ENCODE peak calls at places on chromosome 18, in ten cellular contexts. W, O, Z, P, C, J, Q, T, U and Y are unnamed samples.

GRCh38 chr18:9474103-9474982 is 970 bp upstream of the RALBP1 start:
- DNase-seq in Z (no peak), J (no peak), U (no peak), Q (no peak), W (no peak), T (no peak), O (no peak), C (peak), P (peak), Y (no peak)

GRCh38 chr18:53629356-53629755 is 595.1 kb downstream of the MBD2 start:
- DNase-seq in Q (no peak), U (no peak), O (no peak), J (no peak), P (no peak), Z (no peak), T (no peak), C (no peak), W (no peak), Y (no peak)

GRCh38 chr18:12028674-12029073 is 47.4 kb downstream of the IMPA2 start:
- DNase-seq in C (no peak), U (no peak), O (no peak), P (no peak), Q (peak), Z (no peak), T (no peak), J (no peak), W (peak), Y (no peak)

GRCh38 chr18:57269756-57270534 is 82.4 kb upstream of the ST8SIA3 start:
- DNase-seq in C (no peak), O (no peak), U (no peak), Q (no peak), T (no peak), P (no peak), J (no peak), W (no peak), Z (no peak), Y (no peak)

GRCh38 chr18:62611395-62612241 is 88.8 kb downstream of the ZCCHC2 start:
- DNase-seq in U (no peak), C (no peak), W (peak), T (peak), Z (peak), P (no peak), O (no peak), Q (peak), J (no peak), Y (no peak)

GRCh38 chr18:72013512-72013911 is 530.6 kb downstream of the CBLN2 start:
- DNase-seq in C (no peak), Q (no peak), W (no peak), P (no peak), T (no peak), J (no peak), U (no peak), Z (no peak), O (no peak), Y (no peak)

GRCh38 chr18:55462652-55463051 is 125.3 kb downstream of the TCF4 start:
- DNase-seq in O (no peak), W (no peak), J (no peak), Z (no peak), Q (no peak), P (no peak), T (no peak), C (no peak), U (no peak), Y (no peak)

GRCh38 chr18:74283646-74284045 is 8.1 kb downstream of the CYB5A start:
- DNase-seq in W (no peak), J (no peak), U (no peak), O (no peak), C (no peak), Q (no peak), P (no peak), Z (no peak), T (no peak), Y (no peak)

GRCh38 chr18:67292814-67293213 is 223.7 kb downstream of the DSEL start:
- DNase-seq in T (no peak), C (no peak), Q (no peak), U (no peak), P (no peak), Z (no peak), J (no peak), O (no peak), W (no peak), Y (no peak)

GRCh38 chr18:12423393-12423792 is 15.7 kb downstream of the PRELID3A start:
- DNase-seq in Z (no peak), J (no peak), W (no peak), P (no peak), U (no peak), C (no peak), Q (no peak), O (no peak), T (no peak), Y (no peak)

GRCh38 chr18:32770651-32771168 is 2.1 kb downstream of the KLHL14 start:
- DNase-seq in O (no peak), P (no peak), Q (no peak), C (no peak), W (no peak), U (no peak), J (no peak), Z (no peak), T (no peak), Y (no peak)

GRCh38 chr18:46397174-46397573 is 259.8 kb downstream of the LOXHD1 start:
- DNase-seq in T (no peak), Z (no peak), P (no peak), O (no peak), C (no peak), Q (no peak), J (no peak), W (no peak), U (no peak), Y (no peak)

GRCh38 chr18:50796495-50796894 is 23.3 kb downstream of the MRO start:
- DNase-seq in J (no peak), U (no peak), C (no peak), Q (no peak), T (no peak), W (no peak), Z (no peak), P (no peak), O (no peak), Y (no peak)

GRCh38 chr18:54958711-54959625 is at the start of gene CCDC68:
- DNase-seq in T (peak), C (peak), Z (peak), W (no peak), Q (no peak), J (no peak), U (peak), O (no peak), P (peak), Y (no peak)

GRCh38 chr18:10378688-10379465 is 75.6 kb upstream of the APCDD1 start:
- DNase-seq in O (no peak), Z (no peak), U (no peak), P (peak), Q (no peak), C (no peak), W (no peak), J (no peak), T (no peak), Y (no peak)

GRCh38 chr18:79847606-79848293 is 50.0 kb downstream of the KCNG2 start:
- DNase-seq in C (no peak), W (no peak), P (no peak), T (no peak), O (no peak), Z (no peak), U (no peak), Q (peak), J (peak), Y (no peak)

GRCh38 chr18:67410671-67411070 is 105.8 kb downstream of the DSEL start:
- DNase-seq in U (no peak), Z (no peak), P (no peak), T (no peak), O (no peak), J (no peak), C (no peak), Q (no peak), W (no peak), Y (no peak)

GRCh38 chr18:47251289-47252120 is at the start of gene SKOR2:
- DNase-seq in Q (no peak), J (no peak), C (no peak), T (peak), O (no peak), P (no peak), Z (no peak), U (no peak), W (no peak), Y (no peak)

GRCh38 chr18:14941792-14942191 is 193.8 kb downstream of the ANKRD30B start:
- DNase-seq in T (no peak), P (no peak), Z (no peak), U (no peak), Q (no peak), C (no peak), O (no peak), J (no peak), W (no peak), Y (no peak)

GRCh38 chr18:12821408-12821807 is 62.6 kb downstream of the PTPN2 start:
- DNase-seq in P (no peak), C (no peak), Q (no peak), O (no peak), T (no peak), J (no peak), Z (no peak), W (no peak), U (no peak), Y (no peak)

GRCh38 chr18:24168496-24168895 is 29.6 kb downstream of the CABYR start:
- DNase-seq in Z (no peak), P (no peak), U (no peak), C (no peak), T (no peak), W (no peak), J (no peak), O (no peak), Q (no peak), Y (no peak)

GRCh38 chr18:7000484-7001096 is 117.0 kb downstream of the LAMA1 start:
- DNase-seq in C (no peak), Q (no peak), Z (no peak), U (no peak), P (peak), T (peak), J (no peak), O (peak), W (no peak), Y (no peak)

GRCh38 chr18:45974088-45974536 is 7.0 kb upstream of the EPG5 start:
- DNase-seq in C (peak), J (peak), P (peak), T (peak), O (no peak), Q (no peak), W (no peak), U (no peak), Z (no peak), Y (peak)

GRCh38 chr18:36780748-36781147 is 48.1 kb downstream of the TPGS2 start:
- DNase-seq in Z (no peak), P (peak), W (no peak), O (no peak), J (no peak), U (no peak), C (no peak), T (no peak), Q (no peak), Y (no peak)

GRCh38 chr18:61764381-61764780 is 128.4 kb downstream of the RNF152 start:
- DNase-seq in Q (no peak), J (no peak), O (no peak), T (no peak), W (no peak), C (no peak), P (peak), Z (no peak), U (no peak), Y (no peak)

GRCh38 chr18:2050016-2050415 is 521.3 kb downstream of the METTL4 start:
- DNase-seq in P (no peak), Z (no peak), W (no peak), U (no peak), J (no peak), C (no peak), T (no peak), O (peak), Q (no peak), Y (no peak)

GRCh38 chr18:213505-213904 is 54.3 kb downstream of the THOC1 start:
- DNase-seq in P (no peak), C (no peak), U (no peak), W (no peak), Q (no peak), T (no peak), J (no peak), Z (no peak), O (no peak), Y (no peak)

GRCh38 chr18:3248062-3248669 is 565 bp downstream of the MYL12A start:
- DNase-seq in Q (no peak), T (no peak), C (no peak), Z (no peak), O (no peak), U (no peak), J (no peak), P (peak), W (no peak), Y (peak)

GRCh38 chr18:70453058-70453775 is 164.4 kb downstream of the SOCS6 start:
- DNase-seq in C (no peak), Q (no peak), P (peak), U (no peak), J (no peak), W (no peak), O (no peak), Z (no peak), T (no peak), Y (no peak)
- H3K27ac ChIP-seq in C (peak), Q (no peak), P (no peak), U (no peak), J (no peak), W (no peak), O (no peak), Z (no peak), T (no peak), Y (no peak)

DNA sequence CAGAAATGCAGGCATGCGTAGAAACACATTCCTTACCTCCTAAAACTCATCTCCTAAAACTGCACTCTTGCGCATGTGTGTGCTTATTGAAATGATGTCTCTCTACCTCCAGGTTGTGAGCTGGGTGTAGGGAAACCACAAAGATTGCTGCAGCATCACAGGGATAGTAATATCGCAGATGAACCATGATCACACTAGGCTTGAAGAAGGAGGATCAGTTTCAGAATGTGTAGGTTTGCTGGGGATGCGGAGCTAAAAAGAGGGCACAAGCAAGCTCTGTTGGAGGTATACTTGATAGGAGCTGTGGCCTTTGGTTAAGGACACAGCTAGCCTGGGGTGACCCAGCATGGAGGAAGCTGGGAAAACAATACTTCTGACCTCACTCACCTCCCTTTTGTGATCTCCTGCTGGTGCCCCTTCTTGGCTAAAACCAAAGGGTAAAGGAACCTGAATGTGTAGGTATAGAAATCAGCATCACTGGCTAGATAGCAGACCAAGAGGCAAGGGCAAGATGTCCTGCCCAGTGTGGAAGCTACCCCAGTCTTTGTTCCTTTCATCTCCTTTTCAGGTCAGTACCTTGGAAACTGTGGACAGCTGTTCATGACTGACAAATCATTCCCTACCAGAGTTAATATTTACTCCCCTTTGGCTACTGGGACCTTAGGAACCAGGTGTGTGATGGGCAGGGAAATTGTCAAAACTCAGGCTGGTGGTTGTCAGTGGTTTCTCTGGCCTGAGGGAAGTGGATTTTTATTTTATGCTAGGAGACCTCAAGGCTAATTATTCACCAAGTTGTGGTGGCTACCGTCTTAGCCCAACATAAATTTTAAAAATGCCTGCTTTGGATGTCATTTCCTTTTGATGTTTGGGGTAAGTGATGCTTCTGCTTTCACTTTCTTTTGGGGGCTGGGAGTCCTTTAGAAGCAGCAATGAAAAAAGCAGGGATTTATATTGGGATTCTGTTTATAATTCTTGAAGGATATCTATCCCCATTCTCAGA is 119.0 kb downstream of the SETBP1 start:
- DNase-seq in C (no peak), U (no peak), W (no peak), T (no peak), O (no peak), J (no peak), P (no peak), Z (no peak), Q (no peak), Y (no peak)
- H3K27ac ChIP-seq in C (no peak), U (no peak), W (no peak), T (no peak), O (no peak), J (no peak), P (peak), Z (no peak), Q (peak), Y (no peak)

GRCh38 chr18:48787523-48788151 is 163.1 kb downstream of the SMAD7 start:
- DNase-seq in C (no peak), U (peak), T (no peak), W (peak), J (no peak), Q (peak), O (no peak), P (peak), Z (no peak), Y (no peak)
- H3K27ac ChIP-seq in C (no peak), U (no peak), T (no peak), W (no peak), J (no peak), Q (peak), O (no peak), P (peak), Z (no peak), Y (no peak)

DNA sequence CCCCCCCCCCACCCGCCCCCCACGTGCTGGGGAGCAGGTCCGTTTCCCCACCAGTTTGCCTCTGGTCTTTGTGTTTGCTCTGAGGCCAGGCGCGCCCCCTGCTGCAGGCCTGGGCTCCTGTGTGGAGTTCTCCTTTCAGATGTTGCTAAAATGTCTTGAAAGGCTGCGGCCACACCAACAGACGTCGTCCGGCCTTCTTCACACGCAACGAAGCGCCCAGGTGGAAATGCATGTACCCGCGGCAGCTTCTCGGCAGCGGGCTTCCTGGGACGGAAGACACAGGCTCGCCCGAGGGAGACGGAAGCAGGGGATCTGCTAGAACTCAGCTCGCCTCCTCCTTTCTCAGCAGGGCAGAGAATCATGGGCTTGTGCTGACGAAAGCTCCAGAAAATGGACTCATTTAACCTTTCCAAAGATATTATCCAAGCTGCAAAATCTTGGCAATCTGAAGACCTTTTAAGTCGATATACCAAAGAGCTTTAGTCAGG is 125.3 kb upstream of the ZNF516 start:
- DNase-seq in J (peak), O (no peak), W (peak), Q (peak), Z (peak), T (peak), U (peak), C (no peak), P (peak), Y (no peak)
- H3K27ac ChIP-seq in J (no peak), O (no peak), W (no peak), Q (peak), Z (no peak), T (no peak), U (peak), C (no peak), P (peak), Y (peak)

GRCh38 chr18:49521251-49521650 is 34.2 kb upstream of the C18orf32 start:
- DNase-seq in Z (no peak), O (no peak), C (no peak), T (no peak), J (no peak), P (no peak), W (no peak), U (no peak), Q (no peak), Y (no peak)
- H3K27ac ChIP-seq in Z (no peak), O (no peak), C (no peak), T (no peak), J (no peak), P (no peak), W (no peak), U (no peak), Q (no peak), Y (no peak)

DNA sequence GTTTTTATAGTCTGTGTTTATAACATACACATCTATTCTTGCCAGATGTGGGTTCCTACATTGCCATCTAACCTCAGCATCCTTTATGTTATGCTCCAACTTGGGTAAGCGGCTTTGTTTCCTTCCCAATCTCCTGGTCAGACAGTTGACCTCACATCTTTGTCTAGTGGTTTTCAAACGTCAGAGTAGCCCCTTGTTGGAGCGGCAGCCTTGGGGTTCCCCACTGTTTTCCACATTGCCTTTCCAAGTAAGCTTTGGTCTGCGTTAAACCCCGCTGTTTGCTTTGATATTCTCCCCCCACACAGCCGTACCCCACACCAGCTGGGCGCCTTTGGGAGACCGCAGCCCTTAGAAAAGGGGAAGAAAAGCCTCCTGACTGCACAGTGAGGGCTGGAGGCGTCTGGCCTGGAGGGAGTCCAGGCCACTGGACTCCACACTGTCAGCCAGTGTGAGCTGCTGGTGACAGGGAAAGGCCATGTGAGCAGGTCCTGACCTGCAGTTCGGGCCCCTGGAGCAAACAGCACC is 83.3 kb downstream of the MALT1 start:
- DNase-seq in C (no peak), U (peak), P (no peak), T (no peak), Q (peak), Z (peak), O (no peak), J (no peak), W (no peak), Y (no peak)
- H3K27ac ChIP-seq in C (no peak), U (no peak), P (no peak), T (no peak), Q (no peak), Z (peak), O (no peak), J (no peak), W (no peak), Y (no peak)

GRCh38 chr18:22551536-22552151 is 133.9 kb upstream of the CTAGE1 start:
- DNase-seq in O (peak), W (no peak), P (peak), J (no peak), Q (no peak), U (no peak), C (peak), Z (no peak), T (no peak), Y (no peak)
- H3K27ac ChIP-seq in O (peak), W (peak), P (peak), J (no peak), Q (peak), U (no peak), C (peak), Z (no peak), T (no peak), Y (no peak)